ENCODE peak calls at places on chromosomes 13 and 19, in nine cellular contexts. X is AG09309; F is lower lobe of right lung; L is suprapubic skin; I is activated effector memory CD4-positive, alpha-beta T cell treated with anti-CD3 and anti-CD28 coated beads, Interleukin-2, amount 50 U/mL, for 16 hours; U is effector memory CD4-positive, alpha-beta T cell; E is NCI-H2029; S is GM10248; K is stimulated activated naive CD8-positive, alpha-beta T cell treated with anti-CD3 and anti-CD28 coated beads, Interleukin-15, Interleukin-2, amounts not matched to agents 100 U/mL and 50 U/mL, for 24 hours. R is an unnamed sample.

GRCh38 chr19:21402303-21402985 is 5.5 kb downstream of the ZNF493 start:
- DNase-seq in X (no peak), F (no peak), L (no peak), I (no peak), U (no peak), E (no peak), S (no peak), K (no peak), R (no peak)

GRCh38 chr13:109610517-109610916 is 175.9 kb downstream of the IRS2 start:
- DNase-seq in X (no peak), F (peak; percentile 69), L (no peak), I (peak; percentile 69), U (peak; percentile 9), E (no peak), S (peak; percentile 8), K (peak; percentile 11), R (no peak)

GRCh38 chr13:73715114-73715909 is 418.9 kb downstream of the KLF12 start:
- DNase-seq in X (no peak), F (peak; percentile 66), L (no peak), I (peak; percentile 83), U (peak; percentile 32), E (no peak), S (peak; percentile 48), K (peak; percentile 16), R (no peak)

GRCh38 chr19:18290250-18291018 is 9.0 kb upstream of the JUND start:
- DNase-seq in X (no peak), F (no peak), L (no peak), I (peak; percentile 94), U (peak; percentile 80), E (no peak), S (peak; percentile 79), K (peak; percentile 97), R (peak; percentile 40)

GRCh38 chr13:27182844-27183497 is 11.4 kb upstream of the USP12 start:
- DNase-seq in X (peak; percentile 46), F (no peak), L (no peak), I (no peak), U (no peak), E (no peak), S (no peak), K (no peak), R (peak; percentile 93)

GRCh38 chr13:20873348-20873747 is 29.2 kb downstream of the XPO4 start:
- DNase-seq in X (peak; percentile 8), F (no peak), L (no peak), I (no peak), U (no peak), E (no peak), S (no peak), K (no peak), R (peak; percentile 63)

GRCh38 chr13:43245374-43245964 is 222.1 kb downstream of the DNAJC15 start:
- DNase-seq in X (peak; percentile 81), F (no peak), L (no peak), I (no peak), U (no peak), E (no peak), S (no peak), K (no peak), R (peak; percentile 81)

GRCh38 chr19:56566904-56567273 is 379 bp upstream of the ZNF470 start:
- DNase-seq in X (no peak), F (peak; percentile 68), L (no peak), I (peak; percentile 74), U (peak; percentile 0), E (no peak), S (no peak), K (peak; percentile 68), R (no peak)

GRCh38 chr19:662207-662961 is 630 bp downstream of the RNF126 start:
- DNase-seq in X (no peak), F (peak; percentile 80), L (no peak), I (peak; percentile 91), U (peak; percentile 65), E (peak; percentile 55), S (peak; percentile 79), K (peak; percentile 78), R (peak; percentile 19)

GRCh38 chr19:15432018-15432494 is 13.3 kb upstream of the AKAP8L start:
- DNase-seq in X (no peak), F (no peak), L (no peak), I (peak; percentile 75), U (no peak), E (no peak), S (peak; percentile 45), K (peak; percentile 56), R (no peak)

GRCh38 chr19:57870225-57870624 is 18.6 kb downstream of the ZNF814 start:
- DNase-seq in X (no peak), F (no peak), L (no peak), I (no peak), U (no peak), E (no peak), S (no peak), K (no peak), R (no peak)

GRCh38 chr13:39825886-39826285 is 170.4 kb downstream of the COG6 start:
- DNase-seq in X (no peak), F (no peak), L (no peak), I (no peak), U (no peak), E (no peak), S (no peak), K (no peak), R (no peak)

GRCh38 chr19:29872224-29872731 is 60.5 kb downstream of the CCNE1 start:
- DNase-seq in X (no peak), F (no peak), L (no peak), I (peak; percentile 64), U (no peak), E (no peak), S (no peak), K (peak; percentile 17), R (no peak)

GRCh38 chr19:48554385-48555091 is 2.6 kb downstream of the SULT2B1 start:
- DNase-seq in X (no peak), F (no peak), L (no peak), I (no peak), U (no peak), E (no peak), S (no peak), K (no peak), R (no peak)

GRCh38 chr19:45632468-45633196 is 6.6 kb downstream of the EML2 start:
- DNase-seq in X (peak; percentile 62), F (peak; percentile 79), L (peak; percentile 87), I (peak; percentile 82), U (peak; percentile 26), E (peak; percentile 57), S (peak; percentile 65), K (peak; percentile 73), R (peak; percentile 94)

GRCh38 chr13:86051134-86052103 is 252.2 kb upstream of the SLITRK6 start:
- DNase-seq in X (no peak), F (no peak), L (no peak), I (no peak), U (no peak), E (no peak), S (no peak), K (no peak), R (no peak)

GRCh38 chr19:19042732-19043274 is 9.4 kb downstream of the ARMC6 start:
- DNase-seq in X (no peak), F (no peak), L (no peak), I (no peak), U (no peak), E (no peak), S (no peak), K (no peak), R (no peak)

GRCh38 chr13:48801255-48801654 is 147.5 kb downstream of the CYSLTR2 start:
- DNase-seq in X (peak; percentile 80), F (no peak), L (no peak), I (no peak), U (no peak), E (no peak), S (no peak), K (no peak), R (peak; percentile 45)

GRCh38 chr13:20258208-20258962 is 26.3 kb upstream of the GJB6 start:
- DNase-seq in X (no peak), F (no peak), L (no peak), I (no peak), U (no peak), E (peak; percentile 30), S (no peak), K (no peak), R (no peak)

GRCh38 chr19:18675779-18676178 is 7.7 kb upstream of the CRTC1 start:
- DNase-seq in X (no peak), F (no peak), L (no peak), I (no peak), U (no peak), E (no peak), S (no peak), K (peak; percentile 41), R (no peak)

GRCh38 chr13:113630296-113630695 is 27.7 kb downstream of the ATP4B start:
- DNase-seq in X (no peak), F (peak; percentile 26), L (peak; percentile 47), I (no peak), U (no peak), E (no peak), S (no peak), K (no peak), R (no peak)

GRCh38 chr13:38902551-38902950 is 88.1 kb downstream of the STOML3 start:
- DNase-seq in X (no peak), F (no peak), L (no peak), I (no peak), U (no peak), E (no peak), S (no peak), K (no peak), R (no peak)

GRCh38 chr19:49872245-49873148 is 4.7 kb downstream of the AKT1S1 start:
- DNase-seq in X (no peak), F (no peak), L (no peak), I (no peak), U (no peak), E (no peak), S (no peak), K (no peak), R (no peak)

GRCh38 chr13:107450931-107451330 is 764.4 kb downstream of the LIG4 start:
- DNase-seq in X (peak; percentile 97), F (no peak), L (no peak), I (no peak), U (no peak), E (no peak), S (no peak), K (no peak), R (peak; percentile 85)

GRCh38 chr13:70798385-70798784 is 690.1 kb upstream of the KLHL1 start:
- DNase-seq in X (no peak), F (no peak), L (no peak), I (no peak), U (no peak), E (no peak), S (no peak), K (no peak), R (no peak)

GRCh38 chr13:76723551-76724232 is 162.5 kb downstream of the KCTD12 start:
- DNase-seq in X (peak; percentile 48), F (peak; percentile 55), L (no peak), I (no peak), U (no peak), E (no peak), S (no peak), K (peak; percentile 6), R (peak; percentile 96)

GRCh38 chr19:1251503-1252220 is 3.3 kb downstream of the MIDN start:
- DNase-seq in X (no peak), F (no peak), L (no peak), I (peak; percentile 88), U (peak; percentile 65), E (no peak), S (no peak), K (peak; percentile 73), R (peak; percentile 37)

GRCh38 chr13:24500977-24501376 is 11.6 kb downstream of the PARP4 start:
- DNase-seq in X (no peak), F (no peak), L (no peak), I (no peak), U (no peak), E (no peak), S (no peak), K (no peak), R (peak; percentile 94)

GRCh38 chr13:42984691-42985090 is 7.3 kb downstream of the EPSTI1 start:
- DNase-seq in X (no peak), F (no peak), L (no peak), I (no peak), U (no peak), E (no peak), S (peak; percentile 25), K (no peak), R (no peak)

GRCh38 chr19:47598407-47599349 is 10.3 kb upstream of the BICRA start:
- DNase-seq in X (peak; percentile 94), F (no peak), L (no peak), I (no peak), U (no peak), E (no peak), S (no peak), K (no peak), R (peak; percentile 95)

GRCh38 chr19:6452223-6452614 is 7.4 kb downstream of the SLC25A23 start:
- DNase-seq in X (no peak), F (no peak), L (no peak), I (no peak), U (no peak), E (no peak), S (no peak), K (no peak), R (no peak)